ENCODE peak calls at places on chromosomes 4 and X, in six cellular contexts. One of them, this sample, is unnamed.

GRCh38 chr4:140004580-140005314 is 149.2 kb downstream of the MAML3 start:
- DNase-seq in astrocyte: peak
- DNase-seq in mammary epithelial cell: peak
- DNase-seq in PC-3: peak
- DNase-seq in OCI-LY7: no peak
- DNase-seq in hepatocyte: peak
- DNase-seq in this sample: no peak

GRCh38 chrX:34406580-34406979 is 250.5 kb downstream of the TMEM47 start:
- DNase-seq in mammary epithelial cell: no peak
- DNase-seq in astrocyte: no peak
- DNase-seq in PC-3: no peak
- DNase-seq in hepatocyte: no peak
- DNase-seq in OCI-LY7: no peak
- DNase-seq in this sample: no peak

GRCh38 chrX:134419784-134420183 is 40.2 kb upstream of the HPRT1 start:
- DNase-seq in PC-3: no peak
- DNase-seq in mammary epithelial cell: no peak
- DNase-seq in hepatocyte: no peak
- DNase-seq in astrocyte: no peak
- DNase-seq in OCI-LY7: no peak
- DNase-seq in this sample: no peak

GRCh38 chrX:20507901-20508620 is 241.4 kb upstream of the RPS6KA3 start:
- DNase-seq in astrocyte: no peak
- DNase-seq in OCI-LY7: no peak
- DNase-seq in PC-3: peak
- DNase-seq in mammary epithelial cell: peak
- DNase-seq in hepatocyte: no peak
- DNase-seq in this sample: no peak

GRCh38 chr4:125749354-125749753 is 434.6 kb downstream of the FAT4 start:
- DNase-seq in hepatocyte: no peak
- DNase-seq in PC-3: no peak
- DNase-seq in OCI-LY7: no peak
- DNase-seq in mammary epithelial cell: no peak
- DNase-seq in astrocyte: no peak
- DNase-seq in this sample: no peak

GRCh38 chr4:30714408-30715031 is 5.6 kb upstream of the PCDH7 start:
- DNase-seq in mammary epithelial cell: peak
- DNase-seq in hepatocyte: peak
- DNase-seq in OCI-LY7: peak
- DNase-seq in astrocyte: peak
- DNase-seq in PC-3: peak
- DNase-seq in this sample: peak

GRCh38 chr4:181952478-181952877 is 290.7 kb upstream of the TENM3 start:
- DNase-seq in mammary epithelial cell: peak
- DNase-seq in hepatocyte: peak
- DNase-seq in astrocyte: peak
- DNase-seq in PC-3: peak
- DNase-seq in OCI-LY7: no peak
- DNase-seq in this sample: peak

GRCh38 chr4:92825785-92826184 is 522.0 kb downstream of the GRID2 start:
- DNase-seq in PC-3: no peak
- DNase-seq in astrocyte: no peak
- DNase-seq in OCI-LY7: no peak
- DNase-seq in mammary epithelial cell: no peak
- DNase-seq in hepatocyte: no peak
- DNase-seq in this sample: no peak

GRCh38 chr4:102390438-102390837 is 45.2 kb upstream of the SLC39A8 start:
- DNase-seq in astrocyte: peak
- DNase-seq in mammary epithelial cell: peak
- DNase-seq in hepatocyte: no peak
- DNase-seq in PC-3: peak
- DNase-seq in OCI-LY7: no peak
- DNase-seq in this sample: no peak

GRCh38 chr4:55117511-55117910 is 7.9 kb downstream of the KDR start:
- DNase-seq in PC-3: no peak
- DNase-seq in astrocyte: peak
- DNase-seq in hepatocyte: no peak
- DNase-seq in OCI-LY7: no peak
- DNase-seq in mammary epithelial cell: no peak
- DNase-seq in this sample: no peak

GRCh38 chr4:87698394-87698793 is 48.3 kb downstream of the DMP1 start:
- DNase-seq in mammary epithelial cell: no peak
- DNase-seq in OCI-LY7: no peak
- DNase-seq in hepatocyte: no peak
- DNase-seq in astrocyte: no peak
- DNase-seq in PC-3: no peak
- DNase-seq in this sample: no peak

GRCh38 chrX:44992775-44993174 is 119.8 kb downstream of the KDM6A start:
- DNase-seq in OCI-LY7: no peak
- DNase-seq in PC-3: no peak
- DNase-seq in hepatocyte: no peak
- DNase-seq in astrocyte: no peak
- DNase-seq in mammary epithelial cell: no peak
- DNase-seq in this sample: no peak

GRCh38 chr4:1373892-1374705 is 27.1 kb downstream of the UVSSA start:
- DNase-seq in mammary epithelial cell: no peak
- DNase-seq in OCI-LY7: no peak
- DNase-seq in hepatocyte: no peak
- DNase-seq in PC-3: no peak
- DNase-seq in astrocyte: no peak
- DNase-seq in this sample: peak

GRCh38 chrX:118189628-118190027 is 73.0 kb upstream of the KLHL13 start:
- DNase-seq in astrocyte: no peak
- DNase-seq in mammary epithelial cell: no peak
- DNase-seq in PC-3: no peak
- DNase-seq in hepatocyte: peak
- DNase-seq in OCI-LY7: no peak
- DNase-seq in this sample: peak
- H3K27ac ChIP-seq in astrocyte: no peak
- H3K27ac ChIP-seq in mammary epithelial cell: no peak
- H3K27ac ChIP-seq in PC-3: no peak
- H3K27ac ChIP-seq in hepatocyte: no peak
- H3K27ac ChIP-seq in OCI-LY7: no peak
- H3K27ac ChIP-seq in this sample: no peak

GRCh38 chr4:10171055-10171454 is 54.5 kb upstream of the WDR1 start:
- DNase-seq in PC-3: no peak
- DNase-seq in OCI-LY7: no peak
- DNase-seq in astrocyte: no peak
- DNase-seq in hepatocyte: no peak
- DNase-seq in mammary epithelial cell: peak
- DNase-seq in this sample: no peak

GRCh38 chr4:10167201-10167600 is 50.6 kb upstream of the WDR1 start:
- DNase-seq in mammary epithelial cell: no peak
- DNase-seq in PC-3: no peak
- DNase-seq in hepatocyte: no peak
- DNase-seq in OCI-LY7: no peak
- DNase-seq in astrocyte: no peak
- DNase-seq in this sample: no peak

GRCh38 chr4:10168151-10168550 is 51.6 kb upstream of the WDR1 start:
- DNase-seq in OCI-LY7: no peak
- DNase-seq in hepatocyte: no peak
- DNase-seq in mammary epithelial cell: no peak
- DNase-seq in PC-3: no peak
- DNase-seq in astrocyte: no peak
- DNase-seq in this sample: no peak

GRCh38 chr4:10172278-10173038 is 55.9 kb upstream of the WDR1 start:
- DNase-seq in hepatocyte: no peak
- DNase-seq in astrocyte: no peak
- DNase-seq in mammary epithelial cell: no peak
- DNase-seq in OCI-LY7: no peak
- DNase-seq in PC-3: no peak
- DNase-seq in this sample: no peak

GRCh38 chr4:10169839-10170387 is 53.3 kb upstream of the WDR1 start:
- DNase-seq in PC-3: no peak
- DNase-seq in mammary epithelial cell: no peak
- DNase-seq in hepatocyte: no peak
- DNase-seq in OCI-LY7: no peak
- DNase-seq in astrocyte: no peak
- DNase-seq in this sample: no peak
- TF ChIP-seq CTCF in PC-3: no peak
- TF ChIP-seq CTCF in mammary epithelial cell: no peak
- TF ChIP-seq CTCF in hepatocyte: no peak
- TF ChIP-seq CTCF in OCI-LY7: no peak
- TF ChIP-seq CTCF in astrocyte: no peak
- TF ChIP-seq CTCF in this sample: no peak

GRCh38 chrX:47351706-47352105 is 18.7 kb upstream of the ZNF157 start:
- DNase-seq in mammary epithelial cell: peak
- DNase-seq in hepatocyte: no peak
- DNase-seq in PC-3: peak
- DNase-seq in astrocyte: peak
- DNase-seq in OCI-LY7: no peak
- DNase-seq in this sample: no peak
- H3K4me2 ChIP-seq in mammary epithelial cell: no peak
- H3K4me2 ChIP-seq in hepatocyte: no peak
- H3K4me2 ChIP-seq in PC-3: no peak
- H3K4me2 ChIP-seq in astrocyte: no peak
- H3K4me2 ChIP-seq in OCI-LY7: no peak
- H3K4me2 ChIP-seq in this sample: no peak

DNA sequence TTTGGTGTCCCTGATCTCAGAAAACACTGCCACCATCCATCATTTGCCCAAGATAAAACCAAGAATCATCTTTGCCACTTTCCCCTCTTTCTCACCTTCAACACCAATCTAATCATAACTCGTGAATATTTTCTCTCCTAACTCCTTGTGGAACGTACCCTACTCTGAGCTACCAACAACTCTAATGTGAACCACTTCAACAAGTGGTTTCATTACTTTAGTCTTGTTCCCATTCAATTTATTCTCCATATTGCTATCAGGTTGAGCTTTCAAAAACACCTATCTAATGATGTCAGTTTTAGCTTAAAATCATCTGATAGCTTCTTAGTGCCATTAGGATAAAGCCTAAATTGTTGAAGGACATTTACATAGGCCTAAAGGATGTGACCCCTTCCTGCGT is 39.8 kb upstream of the CXorf38 start:
- DNase-seq in hepatocyte: no peak
- DNase-seq in PC-3: no peak
- DNase-seq in astrocyte: no peak
- DNase-seq in OCI-LY7: no peak
- DNase-seq in mammary epithelial cell: no peak
- DNase-seq in this sample: no peak
- H3K27ac ChIP-seq in hepatocyte: no peak
- H3K27ac ChIP-seq in PC-3: no peak
- H3K27ac ChIP-seq in astrocyte: no peak
- H3K27ac ChIP-seq in OCI-LY7: no peak
- H3K27ac ChIP-seq in mammary epithelial cell: no peak
- H3K27ac ChIP-seq in this sample: no peak

DNA sequence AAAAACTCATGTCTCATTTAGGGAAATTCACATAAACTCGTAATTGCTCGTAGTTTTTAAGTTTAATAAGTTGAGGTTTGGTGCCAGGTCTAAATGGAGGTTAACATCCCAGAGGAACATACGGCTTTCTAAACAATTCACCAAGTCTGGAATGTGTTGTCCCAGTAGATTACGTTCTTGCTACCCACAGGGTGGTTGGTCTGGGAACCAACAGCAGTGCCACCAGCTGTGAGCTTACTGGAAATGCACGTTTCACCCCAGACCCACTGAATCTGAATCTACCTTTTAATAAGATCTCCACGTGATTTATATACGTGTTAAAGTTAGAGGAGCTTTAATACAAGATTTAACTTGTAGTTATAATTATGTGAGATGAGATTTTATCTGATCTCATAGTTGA is 134.3 kb downstream of the BMPR1B start:
- DNase-seq in PC-3: peak
- DNase-seq in OCI-LY7: no peak
- DNase-seq in hepatocyte: no peak
- DNase-seq in mammary epithelial cell: no peak
- DNase-seq in astrocyte: peak
- DNase-seq in this sample: peak
- TF ChIP-seq CTCF in PC-3: peak
- TF ChIP-seq CTCF in OCI-LY7: peak
- TF ChIP-seq CTCF in hepatocyte: no peak
- TF ChIP-seq CTCF in mammary epithelial cell: no peak
- TF ChIP-seq CTCF in astrocyte: no peak
- TF ChIP-seq CTCF in this sample: peak

DNA sequence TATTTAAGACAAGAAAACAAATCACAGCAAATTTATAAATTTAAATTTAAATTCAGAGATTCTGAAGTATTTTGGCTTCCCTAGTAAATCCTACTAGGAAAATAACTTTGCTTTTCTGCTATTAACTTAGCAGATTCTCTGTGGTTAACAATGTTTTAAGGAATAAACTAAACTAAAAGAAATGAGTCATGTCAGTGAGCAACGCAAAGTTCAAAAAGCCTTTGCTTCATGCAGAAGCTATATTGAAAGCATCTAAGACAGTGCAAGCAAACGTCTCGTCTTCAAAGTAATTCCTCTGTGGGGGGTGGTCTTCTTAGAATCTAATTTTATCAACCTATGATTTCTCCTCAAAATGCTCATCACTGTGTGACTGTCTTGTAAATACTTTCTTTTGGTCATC is 30.1 kb downstream of the GABRB1 start:
- DNase-seq in astrocyte: peak
- DNase-seq in PC-3: no peak
- DNase-seq in OCI-LY7: no peak
- DNase-seq in mammary epithelial cell: no peak
- DNase-seq in hepatocyte: no peak
- DNase-seq in this sample: peak
- H3K4me2 ChIP-seq in astrocyte: peak
- H3K4me2 ChIP-seq in PC-3: no peak
- H3K4me2 ChIP-seq in OCI-LY7: no peak
- H3K4me2 ChIP-seq in mammary epithelial cell: no peak
- H3K4me2 ChIP-seq in hepatocyte: no peak
- H3K4me2 ChIP-seq in this sample: peak

GRCh38 chr4:89681671-89682070 is 155.3 kb downstream of the SNCA start:
- DNase-seq in PC-3: no peak
- DNase-seq in hepatocyte: no peak
- DNase-seq in astrocyte: no peak
- DNase-seq in mammary epithelial cell: no peak
- DNase-seq in OCI-LY7: no peak
- DNase-seq in this sample: no peak

GRCh38 chr4:89685277-89685676 is 151.7 kb downstream of the SNCA start:
- DNase-seq in mammary epithelial cell: no peak
- DNase-seq in astrocyte: no peak
- DNase-seq in hepatocyte: no peak
- DNase-seq in OCI-LY7: no peak
- DNase-seq in PC-3: no peak
- DNase-seq in this sample: no peak

GRCh38 chr4:89682808-89683207 is 154.2 kb downstream of the SNCA start:
- DNase-seq in astrocyte: no peak
- DNase-seq in hepatocyte: peak
- DNase-seq in mammary epithelial cell: no peak
- DNase-seq in PC-3: no peak
- DNase-seq in OCI-LY7: no peak
- DNase-seq in this sample: no peak

GRCh38 chr4:89684536-89684935 is 152.4 kb downstream of the SNCA start:
- DNase-seq in astrocyte: no peak
- DNase-seq in mammary epithelial cell: no peak
- DNase-seq in PC-3: no peak
- DNase-seq in OCI-LY7: no peak
- DNase-seq in hepatocyte: no peak
- DNase-seq in this sample: no peak

DNA sequence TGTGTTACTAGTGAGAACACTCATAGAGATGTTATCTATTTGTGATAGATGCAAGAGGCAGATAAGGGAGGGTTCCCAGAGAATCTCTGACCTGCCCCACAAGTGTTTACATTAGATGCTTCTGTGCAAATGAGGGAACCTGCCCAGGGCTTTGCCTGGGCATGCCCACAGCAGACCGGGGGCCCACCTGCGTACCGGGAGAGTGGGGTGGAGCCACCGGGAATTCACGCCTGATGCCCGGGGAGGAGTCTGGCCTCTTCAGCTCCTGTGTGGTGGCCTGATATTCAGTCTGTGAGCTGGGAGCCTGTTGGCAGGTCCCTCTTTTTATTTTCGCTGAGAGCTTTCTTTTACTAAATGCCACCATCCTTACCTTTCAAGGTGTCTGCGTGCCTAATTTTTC is 155.7 kb downstream of the SNCA start:
- DNase-seq in PC-3: no peak
- DNase-seq in astrocyte: no peak
- DNase-seq in mammary epithelial cell: peak
- DNase-seq in hepatocyte: peak
- DNase-seq in OCI-LY7: no peak
- DNase-seq in this sample: no peak
- H3K27ac ChIP-seq in PC-3: no peak
- H3K27ac ChIP-seq in astrocyte: no peak
- H3K27ac ChIP-seq in mammary epithelial cell: peak
- H3K27ac ChIP-seq in hepatocyte: peak
- H3K27ac ChIP-seq in OCI-LY7: no peak
- H3K27ac ChIP-seq in this sample: no peak

This sample was measured in osteoblast.